ENCODE peak calls at places on chromosomes 13 and 19, in five cellular contexts. R, Z, J, C and O are unnamed samples.

GRCh38 chr19:12092065-12092867 is 27.7 kb downstream of the ZNF844 start:
- DNase-seq in R (no peak), Z (peak), J (peak), C (no peak), O (no peak)

GRCh38 chr13:45623516-45624090 is 8.1 kb upstream of the ERICH6B start:
- DNase-seq in R (no peak), Z (no peak), J (no peak), C (no peak), O (no peak)

GRCh38 chr13:99590519-99591011 is 89.3 kb downstream of the TM9SF2 start:
- DNase-seq in R (no peak), Z (peak), J (peak), C (no peak), O (no peak)

GRCh38 chr13:98512774-98513327 is 64.1 kb downstream of the STK24 start:
- DNase-seq in R (no peak), Z (no peak), J (no peak), C (no peak), O (no peak)

GRCh38 chr13:86976521-86977324 is 694.4 kb upstream of the SLITRK5 start:
- DNase-seq in R (no peak), Z (peak), J (no peak), C (no peak), O (no peak)

GRCh38 chr19:53824134-53824611 is at the start of gene NLRP12:
- DNase-seq in R (no peak), Z (no peak), J (no peak), C (no peak), O (no peak)

GRCh38 chr13:107942030-107942617 is 273.2 kb downstream of the LIG4 start:
- DNase-seq in R (no peak), Z (no peak), J (no peak), C (no peak), O (no peak)

GRCh38 chr13:95924389-95924994 is 128.7 kb downstream of the UGGT2 start:
- DNase-seq in R (no peak), Z (peak), J (peak), C (no peak), O (no peak)

GRCh38 chr19:16328824-16329482 is 4.3 kb downstream of the KLF2 start:
- DNase-seq in R (peak), Z (no peak), J (no peak), C (no peak), O (no peak)

GRCh38 chr13:41960195-41960699 is 662 bp downstream of the VWA8 start:
- DNase-seq in R (no peak), Z (peak), J (peak), C (no peak), O (no peak)

GRCh38 chr19:18349524-18350128 is 9.2 kb downstream of the PGPEP1 start:
- DNase-seq in R (no peak), Z (peak), J (peak), C (no peak), O (no peak)

GRCh38 chr13:109182777-109183465 is 553.5 kb downstream of the MYO16 start:
- DNase-seq in R (no peak), Z (peak), J (no peak), C (no peak), O (no peak)

GRCh38 chr19:18453269-18454024 is 15.5 kb upstream of the ISYNA1 start:
- DNase-seq in R (no peak), Z (no peak), J (no peak), C (peak), O (no peak)

GRCh38 chr13:58478858-58479257 is 847.3 kb downstream of the PCDH17 start:
- DNase-seq in R (no peak), Z (no peak), J (no peak), C (no peak), O (no peak)

GRCh38 chr19:15428956-15429824 is 10.4 kb upstream of the AKAP8L start:
- DNase-seq in R (no peak), Z (no peak), J (no peak), C (no peak), O (no peak)

GRCh38 chr19:18153555-18154134 is 682 bp downstream of the PIK3R2 start:
- DNase-seq in R (no peak), Z (no peak), J (no peak), C (peak), O (no peak)

GRCh38 chr19:2230807-2231533 is 5.2 kb downstream of the PLEKHJ1 start:
- DNase-seq in R (no peak), Z (no peak), J (no peak), C (no peak), O (no peak)

GRCh38 chr19:17866312-17867012 is 5.3 kb upstream of the SLC5A5 start:
- DNase-seq in R (no peak), Z (no peak), J (no peak), C (no peak), O (no peak)

GRCh38 chr19:1000095-1000494 is at the start of gene GRIN3B:
- DNase-seq in R (no peak), Z (no peak), J (peak), C (no peak), O (no peak)

GRCh38 chr19:3210347-3211017 is 14.0 kb upstream of the CELF5 start:
- DNase-seq in R (no peak), Z (no peak), J (peak), C (no peak), O (no peak)

GRCh38 chr19:18468517-18468916 is 30.6 kb upstream of the ISYNA1 start:
- DNase-seq in R (no peak), Z (no peak), J (no peak), C (no peak), O (no peak)